ENCODE peak calls at places on chromosomes 7 and 10, in nine cellular contexts. Q is CD4-positive, alpha-beta memory T cell; W is K562; M is pancreas; E is effector memory CD4-positive, alpha-beta T cell; K is heart left ventricle; R is A673; T is SJSA1; C is cardiac muscle cell. X is an unnamed sample.

GRCh38 chr10:113326160-113327111 is 226.4 kb upstream of the HABP2 start:
- DNase-seq in Q (no peak), W (peak; percentile 47), M (no peak), E (no peak), K (no peak), R (peak; percentile 82), T (peak; percentile 90), C (peak; percentile 62), X (no peak)

GRCh38 chr7:64881461-64882287 is 21.4 kb upstream of the ZNF273 start:
- DNase-seq in Q (no peak), W (no peak), M (no peak), E (no peak), K (no peak), R (no peak), T (peak; percentile 24), C (no peak), X (no peak)

GRCh38 chr7:55550010-55550409 is 22.3 kb downstream of the VOPP1 start:
- DNase-seq in Q (no peak), W (no peak), M (peak; percentile 56), E (no peak), K (no peak), R (no peak), T (no peak), C (no peak), X (no peak)

GRCh38 chr10:3239066-3239919 is 66.7 kb upstream of the PITRM1 start:
- DNase-seq in Q (peak; percentile 67), W (peak; percentile 56), M (peak; percentile 54), E (peak; percentile 42), K (peak; percentile 85), R (peak; percentile 66), T (peak; percentile 72), C (peak; percentile 81), X (no peak)

GRCh38 chr7:134547738-134548054 is 1.2 kb upstream of the AKR1B15 start:
- DNase-seq in Q (no peak), W (no peak), M (peak; percentile 80), E (no peak), K (peak; percentile 75), R (peak; percentile 81), T (peak; percentile 62), C (peak; percentile 68), X (no peak)

GRCh38 chr10:97888641-97889262 is 39.1 kb downstream of the GOLGA7B start:
- DNase-seq in Q (no peak), W (peak; percentile 43), M (peak; percentile 37), E (no peak), K (no peak), R (peak; percentile 53), T (peak; percentile 78), C (peak; percentile 21), X (peak; percentile 94)

GRCh38 chr10:36736311-36736710 is 389.1 kb upstream of the ANKRD30A start:
- DNase-seq in Q (no peak), W (no peak), M (no peak), E (no peak), K (no peak), R (no peak), T (no peak), C (no peak), X (no peak)

GRCh38 chr10:97894092-97894491 is 44.4 kb downstream of the GOLGA7B start:
- DNase-seq in Q (no peak), W (no peak), M (no peak), E (no peak), K (no peak), R (no peak), T (no peak), C (no peak), X (no peak)

GRCh38 chr7:36884863-36885262 is 160.6 kb upstream of the AOAH start:
- DNase-seq in Q (no peak), W (no peak), M (no peak), E (no peak), K (no peak), R (no peak), T (no peak), C (no peak), X (no peak)

GRCh38 chr7:95470452-95470851 is 15.3 kb upstream of the ASB4 start:
- DNase-seq in Q (no peak), W (no peak), M (no peak), E (no peak), K (no peak), R (peak; percentile 93), T (no peak), C (peak; percentile 83), X (no peak)

GRCh38 chr7:50502001-50502684 is 52.0 kb upstream of the FIGNL1 start:
- DNase-seq in Q (no peak), W (no peak), M (peak; percentile 29), E (no peak), K (peak; percentile 81), R (no peak), T (no peak), C (peak; percentile 97), X (no peak)

GRCh38 chr7:15625456-15625855 is 61.0 kb downstream of the MEOX2 start:
- DNase-seq in Q (no peak), W (no peak), M (no peak), E (no peak), K (no peak), R (no peak), T (no peak), C (no peak), X (no peak)

GRCh38 chr10:63711866-63712716 is 190.9 kb downstream of the REEP3 start:
- DNase-seq in Q (no peak), W (no peak), M (peak; percentile 98), E (no peak), K (peak; percentile 94), R (peak; percentile 93), T (peak; percentile 92), C (peak; percentile 95), X (peak; percentile 97)

GRCh38 chr7:128774921-128775320 is 673 bp downstream of the OPN1SW start:
- DNase-seq in Q (no peak), W (no peak), M (no peak), E (no peak), K (no peak), R (no peak), T (no peak), C (no peak), X (no peak)

GRCh38 chr7:64574481-64575159 is 11.7 kb upstream of the ZNF680 start:
- DNase-seq in Q (no peak), W (no peak), M (peak; percentile 30), E (no peak), K (peak; percentile 67), R (no peak), T (no peak), C (peak; percentile 89), X (peak; percentile 64)

GRCh38 chr7:127828843-127829502 is 177.0 kb downstream of the SND1 start:
- DNase-seq in Q (no peak), W (no peak), M (no peak), E (no peak), K (no peak), R (no peak), T (no peak), C (no peak), X (no peak)

GRCh38 chr7:148893071-148893470 is 9.0 kb upstream of the EZH2 start:
- DNase-seq in Q (no peak), W (no peak), M (no peak), E (no peak), K (no peak), R (no peak), T (no peak), C (no peak), X (no peak)

GRCh38 chr7:135164357-135165021 is 6.0 kb downstream of the CYREN start:
- DNase-seq in Q (no peak), W (no peak), M (no peak), E (no peak), K (peak; percentile 75), R (no peak), T (no peak), C (no peak), X (no peak)

GRCh38 chr7:28296571-28297483 is 115.5 kb upstream of the CREB5 start:
- DNase-seq in Q (peak; percentile 11), W (peak; percentile 18), M (no peak), E (no peak), K (no peak), R (peak; percentile 50), T (no peak), C (peak; percentile 54), X (no peak)

GRCh38 chr10:123449234-123449962 is 216.8 kb upstream of the GPR26 start:
- DNase-seq in Q (no peak), W (no peak), M (no peak), E (no peak), K (no peak), R (no peak), T (no peak), C (no peak), X (no peak)
- H3K9me3 ChIP-seq in Q (no peaks in the 10 kb centered on the region), W (no peaks in the 10 kb centered on the region), M (no peaks in the 10 kb centered on the region), E (no peaks in the 10 kb centered on the region), K (no peaks in the 10 kb centered on the region), R (no peaks in the 10 kb centered on the region), T (no peaks in the 10 kb centered on the region), C (no peaks in the 10 kb centered on the region), X (no peaks in the 10 kb centered on the region)

DNA sequence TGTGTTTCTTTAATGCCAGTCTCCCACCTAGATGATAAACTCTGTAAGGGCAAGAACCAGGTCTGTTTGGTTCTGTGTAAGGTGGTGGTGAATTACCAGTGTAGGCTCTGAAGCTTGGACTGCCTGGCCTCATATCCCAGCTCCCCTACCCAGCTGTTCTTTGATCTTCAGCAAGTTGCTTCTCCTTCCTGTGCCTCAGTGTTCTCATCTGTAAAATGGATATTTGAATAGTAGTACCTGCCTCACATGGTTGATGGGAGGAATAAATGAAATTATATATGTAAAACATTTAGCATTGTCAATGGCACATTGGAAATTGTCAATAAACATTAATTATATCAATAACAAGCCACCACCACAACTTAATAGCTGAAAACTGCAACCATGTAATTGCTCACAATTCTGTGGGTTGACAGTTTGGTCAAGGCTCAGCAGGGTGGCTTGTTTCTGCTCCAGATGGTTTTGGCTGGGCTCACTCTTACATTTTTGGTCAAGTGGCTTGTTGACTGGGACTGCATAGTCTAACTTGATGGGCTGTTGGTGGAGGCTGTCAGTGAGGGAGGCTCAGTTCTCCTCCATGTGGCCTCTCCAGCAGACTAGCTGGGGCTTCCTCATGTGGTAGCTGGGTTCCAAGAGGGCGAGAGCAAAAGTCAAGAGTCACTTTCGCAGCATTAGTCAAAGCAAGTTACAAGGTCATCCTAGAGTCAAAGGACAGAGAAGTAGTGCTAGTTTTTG is 84.5 kb upstream of the DUSP5 start:
- DNase-seq in Q (no peak), W (no peak), M (no peak), E (no peak), K (no peak), R (no peak), T (no peak), C (no peak), X (no peak)
- H3K4me1 ChIP-seq in Q (peaks cover 36% of the 10 kb centered on the region), W (peaks cover 30% of the 10 kb centered on the region), M (no peaks in the 10 kb centered on the region), E (peaks cover 16% of the 10 kb centered on the region), K (peaks cover 54% of the 10 kb centered on the region), R (peaks cover 8% of the 10 kb centered on the region), T (peaks cover 66% of the 10 kb centered on the region), C (peaks cover 56% of the 10 kb centered on the region), X (peaks cover 75% of the 10 kb centered on the region)

GRCh38 chr10:132417957-132418441 is 21.0 kb downstream of the PWWP2B start:
- DNase-seq in Q (no peak), W (peak; percentile 8), M (no peak), E (no peak), K (no peak), R (no peak), T (no peak), C (peak; percentile 16), X (no peak)
- H3K27me3 ChIP-seq in Q (no peaks in the 10 kb centered on the region), W (no peaks in the 10 kb centered on the region), M (no peaks in the 10 kb centered on the region), E (no peaks in the 10 kb centered on the region), K (no peaks in the 10 kb centered on the region), R (no peaks in the 10 kb centered on the region), T (no peaks in the 10 kb centered on the region), C (no peaks in the 10 kb centered on the region), X (no peaks in the 10 kb centered on the region)

DNA sequence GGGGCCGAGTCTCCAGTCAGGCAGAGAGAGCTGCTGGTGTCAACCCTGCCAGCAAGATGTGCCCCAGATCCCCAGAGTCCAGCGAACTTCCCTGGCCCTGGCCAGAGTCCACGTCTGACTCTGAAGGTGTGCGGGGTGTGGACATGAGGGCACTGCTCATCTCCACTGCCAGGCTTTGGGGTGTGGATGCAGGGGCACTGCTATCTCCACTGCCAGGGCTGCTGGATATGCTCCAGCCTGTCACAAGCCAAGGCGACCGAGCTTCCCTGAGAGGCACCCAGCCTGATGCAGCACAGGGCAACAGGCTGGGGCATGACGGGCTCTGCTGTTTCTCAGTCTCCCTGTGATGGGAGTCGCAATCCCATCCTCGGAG is 596.8 kb downstream of the PTPRN2 start:
- DNase-seq in Q (no peak), W (no peak), M (no peak), E (no peak), K (no peak), R (no peak), T (no peak), C (no peak), X (no peak)
- H3K9me3 ChIP-seq in Q (no peaks in the 10 kb centered on the region), W (no peaks in the 10 kb centered on the region), M (no peaks in the 10 kb centered on the region), E (no peaks in the 10 kb centered on the region), K (no peaks in the 10 kb centered on the region), R (peaks cover 6% of the 10 kb centered on the region), T (peaks cover 20% of the 10 kb centered on the region), C (no peaks in the 10 kb centered on the region), X (peaks cover 2% of the 10 kb centered on the region)